ENCODE peak calls at places on chromosomes 13 and 19, in five cellular contexts. V is GM13977; U is tibial artery; O is IMR-90; Z is activated CD8-positive, alpha-beta T cell treated with anti-CD3 and anti-CD28 coated beads for 36 hours. J is an unnamed sample.

GRCh38 chr19:18453269-18454024 is 15.5 kb upstream of the ISYNA1 start:
- DNase-seq in V (no peak), O (peak), Z (no peak), U (no peak), J (no peak)

GRCh38 chr13:114008964-114009589 is 35.2 kb upstream of the C13orf46 start:
- DNase-seq in Z (no peak), O (no peak), U (peak), V (no peak), J (no peak)

GRCh38 chr13:31207630-31208549 is 8.1 kb downstream of the B3GLCT start:
- DNase-seq in U (no peak), Z (no peak), V (no peak), O (peak), J (no peak)

GRCh38 chr13:57286511-57287098 is 119.6 kb downstream of the PRR20E start:
- DNase-seq in O (no peak), U (no peak), V (no peak), Z (no peak), J (no peak)

GRCh38 chr13:60226507-60226906 is 62.8 kb upstream of the DIAPH3 start:
- DNase-seq in U (no peak), Z (peak), V (no peak), O (peak), J (no peak)

GRCh38 chr13:59157181-59157580 is 1006.5 kb downstream of the DIAPH3 start:
- DNase-seq in O (no peak), U (no peak), V (no peak), Z (no peak), J (no peak)

GRCh38 chr19:3761382-3762129 is at the start of gene APBA3:
- DNase-seq in U (peak), O (peak), Z (peak), V (peak), J (peak)

GRCh38 chr19:19120308-19121156 is 17.7 kb downstream of the TMEM161A start:
- DNase-seq in U (no peak), Z (peak), V (no peak), O (peak), J (peak)

GRCh38 chr13:97878421-97879375 is 74.8 kb upstream of the IPO5 start:
- DNase-seq in O (peak), V (no peak), U (no peak), Z (no peak), J (no peak)

GRCh38 chr19:11754663-11755062 is 12.1 kb upstream of the ZNF441 start:
- DNase-seq in Z (no peak), U (no peak), V (no peak), O (no peak), J (no peak)

GRCh38 chr19:48975947-48976847 is 11.1 kb downstream of the FTL start:
- DNase-seq in V (no peak), O (no peak), Z (peak), U (no peak), J (no peak)

GRCh38 chr19:51407631-51408131 is 9.8 kb downstream of the SIGLEC10 start:
- DNase-seq in Z (peak), U (no peak), V (no peak), O (peak), J (peak)
- TF ChIP-seq CTCF in Z (peak), U (peak), V (peak), O (peak), J (peak)

GRCh38 chr13:110363009-110363408 is 55.9 kb downstream of the COL4A2 start:
- DNase-seq in Z (no peak), U (peak), O (no peak), V (no peak), J (no peak)
- TF ChIP-seq CTCF in Z (no peak), U (peak), O (peak), V (no peak), J (no peak)

GRCh38 chr13:111175372-111175771 is 60.3 kb downstream of the ARHGEF7 start:
- DNase-seq in U (no peak), V (no peak), O (no peak), Z (no peak), J (no peak)

GRCh38 chr13:111177081-111177711 is 62.1 kb downstream of the ARHGEF7 start:
- DNase-seq in Z (peak), U (peak), O (peak), V (no peak), J (no peak)

GRCh38 chr13:111176421-111176820 is 61.3 kb downstream of the ARHGEF7 start:
- DNase-seq in U (no peak), Z (no peak), O (no peak), V (no peak), J (no peak)

GRCh38 chr13:111174377-111174776 is 59.3 kb downstream of the ARHGEF7 start:
- DNase-seq in Z (no peak), O (no peak), V (no peak), U (no peak), J (no peak)

GRCh38 chr13:111175948-111176347 is 60.8 kb downstream of the ARHGEF7 start:
- DNase-seq in Z (no peak), O (no peak), V (no peak), U (no peak), J (no peak)
- TF ChIP-seq CTCF in Z (no peak), O (no peak), V (no peak), U (no peak), J (no peak)

GRCh38 chr19:15418112-15418587 is 638 bp downstream of the AKAP8L start:
- DNase-seq in V (no peak), O (no peak), Z (no peak), U (no peak), J (no peak)

GRCh38 chr19:15418588-15419412 is at the start of gene AKAP8L:
- DNase-seq in O (peak), Z (peak), U (peak), V (peak), J (peak)

GRCh38 chr19:15417699-15418098 is 1.1 kb downstream of the AKAP8L start:
- DNase-seq in U (peak), V (no peak), Z (no peak), O (no peak), J (no peak)

GRCh38 chr19:15412832-15413231 is 6.0 kb downstream of the AKAP8L start:
- DNase-seq in O (no peak), V (no peak), Z (no peak), U (peak), J (no peak)
- TF ChIP-seq CTCF in O (peak), V (no peak), Z (no peak), U (no peak), J (no peak)

GRCh38 chr13:84132491-84132890 is 250.2 kb upstream of the SLITRK1 start:
- DNase-seq in O (no peak), U (no peak), V (no peak), Z (no peak), J (no peak)
- TF ChIP-seq CTCF in O (no peak), U (no peak), V (no peak), Z (no peak), J (no peak)

GRCh38 chr19:55446060-55446459 is 3.0 kb upstream of the SHISA7 start:
- DNase-seq in U (no peak), Z (no peak), V (no peak), O (no peak), J (no peak)

GRCh38 chr19:55449469-55449868 is 6.4 kb upstream of the SHISA7 start:
- DNase-seq in Z (no peak), U (no peak), O (no peak), V (no peak), J (no peak)

GRCh38 chr19:55443824-55444719 is 972 bp upstream of the SHISA7 start:
- DNase-seq in O (no peak), V (no peak), Z (no peak), U (no peak), J (no peak)

GRCh38 chr19:55444720-55445045 is 1.6 kb upstream of the SHISA7 start:
- DNase-seq in U (no peak), V (no peak), Z (no peak), O (no peak), J (no peak)

DNA sequence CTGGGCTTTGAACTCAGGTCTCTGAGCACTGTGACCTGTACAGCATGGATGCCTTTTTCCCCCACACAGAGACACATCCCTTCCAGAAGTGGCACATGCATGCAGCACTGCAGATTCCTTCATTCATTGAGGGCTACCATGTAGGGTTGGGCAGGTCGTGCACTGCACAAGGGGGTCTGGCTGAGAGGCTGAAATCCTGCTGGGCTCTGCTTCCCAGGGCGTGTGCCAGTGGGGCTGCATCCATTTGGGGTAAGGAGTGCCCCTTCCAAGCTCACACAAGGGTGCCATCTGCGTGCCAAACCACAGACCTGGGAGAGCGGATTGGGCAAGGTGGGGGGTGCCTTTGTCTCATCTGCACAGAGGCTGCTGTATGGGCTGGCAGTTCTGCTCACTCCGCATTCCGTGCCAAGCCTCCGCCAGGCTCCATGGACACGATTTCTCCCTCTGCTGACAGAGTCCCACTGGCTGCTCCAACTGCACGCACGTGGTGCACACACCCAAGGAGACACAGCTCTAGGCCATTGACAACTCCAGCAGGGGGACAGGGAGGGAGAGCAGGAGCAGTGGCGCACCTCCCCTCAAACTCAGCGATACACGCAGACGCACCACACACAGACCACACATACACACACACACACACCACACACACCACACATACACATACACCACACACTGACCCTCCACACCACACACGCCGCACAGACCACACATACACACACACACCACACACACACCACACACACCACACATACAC is 4.5 kb upstream of the SHISA7 start:
- DNase-seq in U (no peak), O (peak), V (no peak), Z (peak), J (no peak)
- TF ChIP-seq CTCF in U (no peak), O (no peak), V (no peak), Z (no peak), J (no peak)

GRCh38 chr13:77786888-77787287 is 89.4 kb downstream of the SLAIN1 start:
- DNase-seq in O (no peak), Z (no peak), U (no peak), V (no peak), J (no peak)
- TF ChIP-seq CTCF in O (no peak), Z (no peak), U (no peak), V (no peak), J (no peak)

J was measured in GM10248.